ENCODE peak calls at places on chromosome 9, in six cellular contexts. One of them, this sample, is unnamed.

GRCh38 chr9:3916420-3916819 is 383.4 kb downstream of the GLIS3 start:
- DNase-seq in IMR-90: no peak
- DNase-seq in OCI-LY7: no peak
- DNase-seq in breast epithelium: no peak
- DNase-seq in GM23248: no peak
- DNase-seq in CD4-positive, CD25-positive, alpha-beta regulatory T cell: no peak
- DNase-seq in this sample: no peak

GRCh38 chr9:84002344-84002743 is 21.7 kb downstream of the RMI1 start:
- DNase-seq in IMR-90: peak; percentile 17
- DNase-seq in OCI-LY7: no peak
- DNase-seq in breast epithelium: no peak
- DNase-seq in GM23248: peak; percentile 11
- DNase-seq in CD4-positive, CD25-positive, alpha-beta regulatory T cell: peak; percentile 61
- DNase-seq in this sample: no peak

GRCh38 chr9:109401169-109401989 is 80.5 kb upstream of the EPB41L4B start:
- DNase-seq in IMR-90: peak; percentile 35
- DNase-seq in OCI-LY7: peak; percentile 24
- DNase-seq in breast epithelium: no peak
- DNase-seq in GM23248: peak; percentile 74
- DNase-seq in CD4-positive, CD25-positive, alpha-beta regulatory T cell: peak; percentile 47
- DNase-seq in this sample: no peak

GRCh38 chr9:85431396-85432102 is 310.2 kb downstream of the AGTPBP1 start:
- DNase-seq in IMR-90: no peak
- DNase-seq in OCI-LY7: no peak
- DNase-seq in breast epithelium: no peak
- DNase-seq in GM23248: peak; percentile 60
- DNase-seq in CD4-positive, CD25-positive, alpha-beta regulatory T cell: no peak
- DNase-seq in this sample: no peak

GRCh38 chr9:109745335-109746283 is 34.4 kb upstream of the PALM2AKAP2 start:
- DNase-seq in IMR-90: peak; percentile 75
- DNase-seq in OCI-LY7: no peak
- DNase-seq in breast epithelium: peak; percentile 60
- DNase-seq in GM23248: peak; percentile 85
- DNase-seq in CD4-positive, CD25-positive, alpha-beta regulatory T cell: no peak
- DNase-seq in this sample: peak; percentile 44

GRCh38 chr9:14706530-14707140 is 13.4 kb upstream of the ZDHHC21 start:
- DNase-seq in IMR-90: no peak
- DNase-seq in OCI-LY7: peak; percentile 24
- DNase-seq in breast epithelium: no peak
- DNase-seq in GM23248: no peak
- DNase-seq in CD4-positive, CD25-positive, alpha-beta regulatory T cell: no peak
- DNase-seq in this sample: no peak

GRCh38 chr9:38195737-38196161 is 126.7 kb upstream of the SHB start:
- DNase-seq in IMR-90: no peak
- DNase-seq in OCI-LY7: no peak
- DNase-seq in breast epithelium: peak; percentile 50
- DNase-seq in GM23248: no peak
- DNase-seq in CD4-positive, CD25-positive, alpha-beta regulatory T cell: no peak
- DNase-seq in this sample: no peak

GRCh38 chr9:127742435-127743088 is 7.5 kb upstream of the TOR2A start:
- DNase-seq in IMR-90: peak; percentile 62
- DNase-seq in OCI-LY7: no peak
- DNase-seq in breast epithelium: no peak
- DNase-seq in GM23248: peak; percentile 78
- DNase-seq in CD4-positive, CD25-positive, alpha-beta regulatory T cell: no peak
- DNase-seq in this sample: no peak

GRCh38 chr9:131307974-131308373 is 18.5 kb downstream of the PLPP7 start:
- DNase-seq in IMR-90: no peak
- DNase-seq in OCI-LY7: no peak
- DNase-seq in breast epithelium: no peak
- DNase-seq in GM23248: no peak
- DNase-seq in CD4-positive, CD25-positive, alpha-beta regulatory T cell: no peak
- DNase-seq in this sample: no peak

GRCh38 chr9:126116351-126117157 is 210.1 kb upstream of the MVB12B start:
- DNase-seq in IMR-90: no peak
- DNase-seq in OCI-LY7: no peak
- DNase-seq in breast epithelium: peak; percentile 9
- DNase-seq in GM23248: no peak
- DNase-seq in CD4-positive, CD25-positive, alpha-beta regulatory T cell: no peak
- DNase-seq in this sample: no peak

GRCh38 chr9:85987236-85987635 is 46.3 kb downstream of the NAA35 start:
- DNase-seq in IMR-90: no peak
- DNase-seq in OCI-LY7: no peak
- DNase-seq in breast epithelium: no peak
- DNase-seq in GM23248: no peak
- DNase-seq in CD4-positive, CD25-positive, alpha-beta regulatory T cell: no peak
- DNase-seq in this sample: no peak

GRCh38 chr9:123115146-123115913 is 81.9 kb downstream of the GPR21 start:
- DNase-seq in IMR-90: no peak
- DNase-seq in OCI-LY7: no peak
- DNase-seq in breast epithelium: no peak
- DNase-seq in GM23248: no peak
- DNase-seq in CD4-positive, CD25-positive, alpha-beta regulatory T cell: no peak
- DNase-seq in this sample: no peak

GRCh38 chr9:112361602-112362001 is 18.3 kb upstream of the HSDL2 start:
- DNase-seq in IMR-90: peak; percentile 59
- DNase-seq in OCI-LY7: peak; percentile 68
- DNase-seq in breast epithelium: no peak
- DNase-seq in GM23248: peak; percentile 53
- DNase-seq in CD4-positive, CD25-positive, alpha-beta regulatory T cell: peak; percentile 68
- DNase-seq in this sample: no peak

GRCh38 chr9:131396626-131397025 is 2.7 kb downstream of the PRRC2B start:
- DNase-seq in IMR-90: no peak
- DNase-seq in OCI-LY7: no peak
- DNase-seq in breast epithelium: no peak
- DNase-seq in GM23248: no peak
- DNase-seq in CD4-positive, CD25-positive, alpha-beta regulatory T cell: no peak
- DNase-seq in this sample: no peak

GRCh38 chr9:5389109-5389732 is 48.5 kb downstream of the PLGRKT start:
- DNase-seq in IMR-90: peak; percentile 91
- DNase-seq in OCI-LY7: no peak
- DNase-seq in breast epithelium: no peak
- DNase-seq in GM23248: peak; percentile 82
- DNase-seq in CD4-positive, CD25-positive, alpha-beta regulatory T cell: peak; percentile 45
- DNase-seq in this sample: no peak

GRCh38 chr9:2414465-2414864 is 207.1 kb upstream of the VLDLR start:
- DNase-seq in IMR-90: no peak
- DNase-seq in OCI-LY7: no peak
- DNase-seq in breast epithelium: no peak
- DNase-seq in GM23248: peak; percentile 51
- DNase-seq in CD4-positive, CD25-positive, alpha-beta regulatory T cell: no peak
- DNase-seq in this sample: no peak

GRCh38 chr9:89792189-89793123 is 187.6 kb downstream of the GADD45G start:
- DNase-seq in IMR-90: no peak
- DNase-seq in OCI-LY7: no peak
- DNase-seq in breast epithelium: no peak
- DNase-seq in GM23248: no peak
- DNase-seq in CD4-positive, CD25-positive, alpha-beta regulatory T cell: no peak
- DNase-seq in this sample: no peak

GRCh38 chr9:105118646-105119045 is 125.8 kb upstream of the SLC44A1 start:
- DNase-seq in IMR-90: no peak
- DNase-seq in OCI-LY7: no peak
- DNase-seq in breast epithelium: no peak
- DNase-seq in GM23248: no peak
- DNase-seq in CD4-positive, CD25-positive, alpha-beta regulatory T cell: no peak
- DNase-seq in this sample: no peak

GRCh38 chr9:133258061-133259015 is 16.7 kb downstream of the ABO start:
- DNase-seq in IMR-90: no peak
- DNase-seq in OCI-LY7: no peak
- DNase-seq in breast epithelium: no peak
- DNase-seq in GM23248: no peak
- DNase-seq in CD4-positive, CD25-positive, alpha-beta regulatory T cell: no peak
- DNase-seq in this sample: no peak

GRCh38 chr9:3224931-3225330 is 300.9 kb downstream of the RFX3 start:
- DNase-seq in IMR-90: no peak
- DNase-seq in OCI-LY7: no peak
- DNase-seq in breast epithelium: no peak
- DNase-seq in GM23248: no peak
- DNase-seq in CD4-positive, CD25-positive, alpha-beta regulatory T cell: no peak
- DNase-seq in this sample: no peak

GRCh38 chr9:114225534-114226288 is 70.4 kb downstream of the COL27A1 start:
- DNase-seq in IMR-90: peak; percentile 67
- DNase-seq in OCI-LY7: no peak
- DNase-seq in breast epithelium: no peak
- DNase-seq in GM23248: peak; percentile 49
- DNase-seq in CD4-positive, CD25-positive, alpha-beta regulatory T cell: no peak
- DNase-seq in this sample: no peak

GRCh38 chr9:122827759-122828090 is 663 bp downstream of the PDCL start:
- DNase-seq in IMR-90: peak; percentile 42
- DNase-seq in OCI-LY7: peak; percentile 12
- DNase-seq in breast epithelium: no peak
- DNase-seq in GM23248: peak; percentile 74
- DNase-seq in CD4-positive, CD25-positive, alpha-beta regulatory T cell: no peak
- DNase-seq in this sample: no peak

GRCh38 chr9:118318770-118319443 is 614.7 kb downstream of the TLR4 start:
- DNase-seq in IMR-90: no peak
- DNase-seq in OCI-LY7: no peak
- DNase-seq in breast epithelium: no peak
- DNase-seq in GM23248: no peak
- DNase-seq in CD4-positive, CD25-positive, alpha-beta regulatory T cell: no peak
- DNase-seq in this sample: no peak

DNA sequence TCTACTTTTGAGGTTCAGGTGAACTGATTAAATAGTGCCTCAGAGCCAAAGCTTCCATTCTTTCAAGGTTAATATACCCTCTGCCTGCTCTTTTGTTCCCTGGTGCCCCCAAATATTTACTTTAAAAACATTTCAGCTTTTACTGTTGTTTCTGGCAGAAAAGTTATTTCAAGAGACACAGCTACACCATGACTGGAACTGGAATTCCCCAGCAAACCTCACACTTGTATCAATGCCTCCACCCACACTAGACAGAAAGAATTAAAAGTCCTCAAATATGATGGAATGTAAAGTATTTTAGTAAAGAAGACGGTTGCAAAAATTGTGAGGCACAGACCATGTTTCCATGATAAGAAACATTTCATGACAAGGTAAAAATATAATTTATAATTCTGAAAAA is 720.2 kb upstream of the TYRP1 start:
- DNase-seq in IMR-90: no peak
- DNase-seq in OCI-LY7: no peak
- DNase-seq in breast epithelium: no peak
- DNase-seq in GM23248: peak; percentile 0
- DNase-seq in CD4-positive, CD25-positive, alpha-beta regulatory T cell: no peak
- DNase-seq in this sample: no peak
- H3K9me3 ChIP-seq in IMR-90: peaks cover 2% of the 10 kb centered on the region
- H3K9me3 ChIP-seq in OCI-LY7: no peaks in the 10 kb centered on the region
- H3K9me3 ChIP-seq in breast epithelium: no peaks in the 10 kb centered on the region
- H3K9me3 ChIP-seq in GM23248: no peaks in the 10 kb centered on the region
- H3K9me3 ChIP-seq in CD4-positive, CD25-positive, alpha-beta regulatory T cell: peaks cover 4% of the 10 kb centered on the region
- H3K9me3 ChIP-seq in this sample: no peaks in the 10 kb centered on the region

GRCh38 chr9:100368672-100369071 is 15.9 kb upstream of the TEX10 start:
- DNase-seq in IMR-90: no peak
- DNase-seq in OCI-LY7: no peak
- DNase-seq in breast epithelium: no peak
- DNase-seq in GM23248: no peak
- DNase-seq in CD4-positive, CD25-positive, alpha-beta regulatory T cell: no peak
- DNase-seq in this sample: no peak
- H3K9me3 ChIP-seq in IMR-90: no peaks in the 10 kb centered on the region
- H3K9me3 ChIP-seq in OCI-LY7: peaks cover 7% of the 10 kb centered on the region
- H3K9me3 ChIP-seq in breast epithelium: peaks cover 8% of the 10 kb centered on the region
- H3K9me3 ChIP-seq in GM23248: no peaks in the 10 kb centered on the region
- H3K9me3 ChIP-seq in CD4-positive, CD25-positive, alpha-beta regulatory T cell: no peaks in the 10 kb centered on the region
- H3K9me3 ChIP-seq in this sample: no peaks in the 10 kb centered on the region

GRCh38 chr9:101878734-101879133 is 140.3 kb upstream of the GRIN3A start:
- DNase-seq in IMR-90: no peak
- DNase-seq in OCI-LY7: no peak
- DNase-seq in breast epithelium: no peak
- DNase-seq in GM23248: no peak
- DNase-seq in CD4-positive, CD25-positive, alpha-beta regulatory T cell: no peak
- DNase-seq in this sample: no peak

GRCh38 chr9:101881508-101881907 is 143.1 kb upstream of the GRIN3A start:
- DNase-seq in IMR-90: no peak
- DNase-seq in OCI-LY7: no peak
- DNase-seq in breast epithelium: no peak
- DNase-seq in GM23248: no peak
- DNase-seq in CD4-positive, CD25-positive, alpha-beta regulatory T cell: no peak
- DNase-seq in this sample: no peak

GRCh38 chr9:101880846-101881245 is 142.4 kb upstream of the GRIN3A start:
- DNase-seq in IMR-90: no peak
- DNase-seq in OCI-LY7: no peak
- DNase-seq in breast epithelium: no peak
- DNase-seq in GM23248: no peak
- DNase-seq in CD4-positive, CD25-positive, alpha-beta regulatory T cell: no peak
- DNase-seq in this sample: no peak

DNA sequence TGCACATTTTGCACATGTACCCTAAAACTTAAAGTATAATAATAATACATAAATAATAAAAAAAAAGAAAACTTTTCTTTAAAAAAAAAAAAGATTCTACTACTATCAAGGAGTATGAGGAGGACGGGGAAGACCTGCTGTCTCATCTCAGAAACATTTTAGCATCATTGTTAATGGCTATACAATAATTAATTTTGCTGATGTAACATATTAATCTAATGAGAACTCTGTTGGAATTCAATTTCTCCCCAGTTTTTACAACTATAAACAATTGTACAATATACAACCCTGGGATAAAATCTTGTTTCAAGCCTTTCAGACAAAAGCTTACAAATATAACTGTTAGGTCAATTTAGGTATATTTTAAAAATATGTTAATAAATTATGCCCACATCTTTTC is 139.0 kb upstream of the GRIN3A start:
- DNase-seq in IMR-90: no peak
- DNase-seq in OCI-LY7: no peak
- DNase-seq in breast epithelium: no peak
- DNase-seq in GM23248: no peak
- DNase-seq in CD4-positive, CD25-positive, alpha-beta regulatory T cell: no peak
- DNase-seq in this sample: no peak
- H3K9me3 ChIP-seq in IMR-90: peaks cover 6% of the 10 kb centered on the region
- H3K9me3 ChIP-seq in OCI-LY7: no peaks in the 10 kb centered on the region
- H3K9me3 ChIP-seq in breast epithelium: no peaks in the 10 kb centered on the region
- H3K9me3 ChIP-seq in GM23248: no peaks in the 10 kb centered on the region
- H3K9me3 ChIP-seq in CD4-positive, CD25-positive, alpha-beta regulatory T cell: no peaks in the 10 kb centered on the region
- H3K9me3 ChIP-seq in this sample: no peaks in the 10 kb centered on the region

GRCh38 chr9:120324461-120324860 is 255.5 kb downstream of the CDK5RAP2 start:
- DNase-seq in IMR-90: no peak
- DNase-seq in OCI-LY7: no peak
- DNase-seq in breast epithelium: no peak
- DNase-seq in GM23248: no peak
- DNase-seq in CD4-positive, CD25-positive, alpha-beta regulatory T cell: no peak
- DNase-seq in this sample: no peak
- H3K9me3 ChIP-seq in IMR-90: no peaks in the 10 kb centered on the region
- H3K9me3 ChIP-seq in OCI-LY7: no peaks in the 10 kb centered on the region
- H3K9me3 ChIP-seq in breast epithelium: no peaks in the 10 kb centered on the region
- H3K9me3 ChIP-seq in GM23248: no peaks in the 10 kb centered on the region
- H3K9me3 ChIP-seq in CD4-positive, CD25-positive, alpha-beta regulatory T cell: no peaks in the 10 kb centered on the region
- H3K9me3 ChIP-seq in this sample: no peaks in the 10 kb centered on the region